ENCODE peak calls at places on chromosomes 11 and 22, in six cellular contexts. D, S, B, J, I and F are unnamed samples.

GRCh38 chr11:104968856-104969776 is 742 bp upstream of the CASP4 start:
- DNase-seq in D (no peak), S (peak; percentile 67), B (peak; percentile 64), J (no peak), I (no peak), F (peak; percentile 18)

GRCh38 chr11:114279778-114280532 is 16.2 kb upstream of the NNMT start:
- DNase-seq in D (no peak), S (peak; percentile 83), B (no peak), J (no peak), I (no peak), F (peak; percentile 75)

GRCh38 chr22:39083212-39084165 is 6.4 kb downstream of the APOBEC3G start:
- DNase-seq in D (no peak), S (no peak), B (no peak), J (no peak), I (no peak), F (no peak)

GRCh38 chr11:35166369-35167360 is 27.7 kb downstream of the CD44 start:
- DNase-seq in D (peak; percentile 98), S (peak; percentile 98), B (no peak), J (peak; percentile 9), I (no peak), F (peak; percentile 98)

GRCh38 chr22:38792833-38793232 is 1.1 kb downstream of the DNAL4 start:
- DNase-seq in D (peak; percentile 58), S (peak; percentile 59), B (no peak), J (no peak), I (no peak), F (peak; percentile 53)

GRCh38 chr11:86761978-86762377 is 38.4 kb upstream of the PRSS23 start:
- DNase-seq in D (no peak), S (peak; percentile 77), B (no peak), J (no peak), I (no peak), F (no peak)

GRCh38 chr11:128692750-128693578 is 908 bp upstream of the FLI1 start:
- DNase-seq in D (no peak), S (peak; percentile 87), B (peak; percentile 63), J (peak; percentile 47), I (peak; percentile 63), F (peak; percentile 42)

GRCh38 chr11:93662177-93662575 is 694 bp downstream of the CEP295 start:
- DNase-seq in D (no peak), S (no peak), B (peak; percentile 7), J (peak; percentile 45), I (no peak), F (no peak)

GRCh38 chr22:36738416-36739020 is 35.0 kb upstream of the CACNG2 start:
- DNase-seq in D (no peak), S (no peak), B (no peak), J (no peak), I (no peak), F (no peak)

GRCh38 chr11:11379661-11380060 is 26.6 kb upstream of the CSNK2A3 start:
- DNase-seq in D (no peak), S (no peak), B (no peak), J (no peak), I (no peak), F (no peak)

DNA sequence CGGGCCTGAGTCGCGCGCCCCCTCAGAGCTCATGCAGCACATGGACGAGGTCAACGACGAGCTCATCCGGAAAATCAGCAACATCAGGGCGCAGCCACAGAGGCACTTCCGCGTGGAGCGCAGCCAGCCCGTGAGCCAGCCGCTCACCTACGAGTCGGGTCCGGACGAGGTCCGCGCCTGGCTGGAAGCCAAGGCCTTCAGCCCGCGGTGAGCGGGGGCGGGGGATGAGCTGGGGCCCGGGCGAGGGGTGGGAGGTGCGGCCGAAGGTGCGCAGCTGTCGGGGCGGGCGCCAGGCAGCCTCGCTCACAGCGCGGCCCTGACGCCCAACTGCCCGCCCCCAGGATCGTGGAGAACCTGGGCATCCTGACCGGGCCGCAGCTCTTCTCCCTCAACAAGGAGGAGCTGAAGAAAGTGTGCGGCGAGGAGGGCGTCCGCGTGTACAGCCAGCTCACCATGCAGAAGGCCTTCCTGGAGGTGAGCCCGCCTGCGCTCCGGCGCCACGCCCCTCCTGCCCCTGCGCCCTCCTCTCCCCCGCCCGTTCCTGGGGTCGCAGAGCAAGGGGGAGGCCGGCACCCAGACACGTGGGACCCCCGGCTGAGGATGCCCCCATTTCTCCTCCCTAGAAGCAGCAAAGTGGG is 20.4 kb downstream of the EPS8L2 start:
- DNase-seq in D (peak; percentile 85), S (peak; percentile 73), B (peak; percentile 69), J (peak; percentile 87), I (peak; percentile 71), F (no peak)
- H2AFZ ChIP-seq in D (no peak overlapping the region), S (no peak overlapping the region), B (no peak overlapping the region), J (peak overlapping the region; percentile 55), I (no peak overlapping the region), F (no peak overlapping the region)

DNA sequence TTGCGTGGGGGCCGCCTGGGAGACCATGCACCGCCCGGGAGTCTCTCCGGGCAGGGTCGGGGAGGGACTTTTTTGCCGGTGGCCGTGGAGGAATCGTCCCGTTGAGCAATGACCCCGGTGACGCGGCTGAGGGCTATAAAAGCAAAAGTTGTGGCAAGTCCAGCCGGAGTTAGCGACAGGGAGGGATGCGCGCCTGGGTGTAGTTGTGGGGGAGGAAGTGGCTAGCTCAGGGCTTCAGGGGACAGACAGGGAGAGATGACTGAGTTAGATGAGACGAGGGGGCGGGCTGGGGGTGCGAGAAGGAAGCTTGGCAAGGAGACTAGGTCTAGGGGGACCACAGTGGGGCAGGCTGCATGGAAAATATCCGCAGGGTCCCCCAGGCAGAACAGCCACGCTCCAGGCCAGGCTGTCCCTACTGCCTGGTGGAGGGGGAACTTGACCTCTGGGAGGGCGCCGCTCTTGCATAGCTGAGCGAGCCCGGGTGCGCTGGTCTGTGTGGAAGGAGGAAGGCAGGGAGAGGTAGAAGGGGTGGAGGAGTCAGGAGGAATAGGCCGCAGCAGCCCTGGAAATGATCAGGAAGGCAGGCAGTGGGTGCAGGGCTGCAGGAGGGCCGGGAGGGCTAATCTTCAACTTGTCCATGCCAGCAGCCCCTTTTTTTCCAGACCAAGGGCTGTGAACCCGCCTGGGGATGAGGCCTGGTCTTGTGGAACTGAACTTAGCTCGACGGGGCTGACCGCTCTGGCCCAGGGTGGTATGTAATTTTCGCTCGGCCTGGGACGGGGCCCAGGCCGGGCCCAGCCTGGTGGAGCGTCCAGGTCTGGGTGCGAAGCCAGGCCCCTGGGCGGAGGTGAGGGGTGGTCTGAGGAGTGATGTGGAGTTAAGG is at the start of gene NEAT1:
- DNase-seq in D (peak; percentile 70), S (peak; percentile 88), B (peak; percentile 90), J (peak; percentile 88), I (peak; percentile 85), F (peak; percentile 93)
- H3F3A ChIP-seq in D (peaks cover 80% of the 10 kb centered on the region), S (peaks cover 74% of the 10 kb centered on the region), B (peaks cover 35% of the 10 kb centered on the region), J (peaks cover 94% of the 10 kb centered on the region), I (peaks cover 77% of the 10 kb centered on the region), F (peaks cover 53% of the 10 kb centered on the region)

GRCh38 chr11:76444384-76445121 is at the start of gene EMSY:
- DNase-seq in D (peak; percentile 97), S (peak; percentile 100), B (peak; percentile 99), J (peak; percentile 96), I (peak; percentile 88), F (peak; percentile 99)

GRCh38 chr11:76443254-76443935 is 1.4 kb upstream of the EMSY start:
- DNase-seq in D (no peak), S (peak; percentile 63), B (no peak), J (no peak), I (no peak), F (peak; percentile 29)

GRCh38 chr11:76445122-76446084 is 585 bp downstream of the EMSY start:
- DNase-seq in D (peak; percentile 77), S (peak; percentile 95), B (peak; percentile 94), J (peak; percentile 54), I (peak; percentile 71), F (peak; percentile 91)

GRCh38 chr11:76448506-76448905 is 3.7 kb downstream of the EMSY start:
- DNase-seq in D (no peak), S (no peak), B (peak; percentile 73), J (no peak), I (no peak), F (no peak)

DNA sequence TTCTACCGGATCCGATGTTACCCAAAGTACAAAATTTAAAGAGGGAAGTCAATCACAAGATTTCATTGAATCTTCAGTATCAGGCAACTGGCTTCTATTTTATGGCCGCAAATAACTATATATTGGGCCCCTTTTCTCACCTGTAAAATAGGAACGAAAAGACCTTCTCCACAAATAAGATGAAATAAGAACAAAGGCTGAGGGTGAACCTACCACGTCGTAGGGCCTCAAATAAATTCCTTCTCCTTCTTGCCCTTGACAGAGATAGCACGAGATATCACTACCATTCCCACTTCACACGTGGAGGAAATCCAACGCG is 794 bp upstream of the EMSY start:
- DNase-seq in D (no peak), S (no peak), B (no peak), J (no peak), I (no peak), F (no peak)
- H2AFZ ChIP-seq in D (peak overlapping the region; percentile 88), S (peak overlapping the region; percentile 85), B (no peak overlapping the region), J (peak overlapping the region; percentile 86), I (peak overlapping the region; percentile 81), F (peak overlapping the region; percentile 90)

GRCh38 chr22:22896601-22897000 is 9.0 kb downstream of the IGLL5 start:
- DNase-seq in D (no peak), S (no peak), B (no peak), J (no peak), I (no peak), F (no peak)

GRCh38 chr22:22894740-22895731 is 7.4 kb downstream of the IGLL5 start:
- DNase-seq in D (no peak), S (no peak), B (no peak), J (peak; percentile 76), I (no peak), F (no peak)

GRCh38 chr22:22897036-22897435 is 9.4 kb downstream of the IGLL5 start:
- DNase-seq in D (no peak), S (no peak), B (no peak), J (peak; percentile 56), I (no peak), F (no peak)

GRCh38 chr22:22893891-22894739 is 6.5 kb downstream of the IGLL5 start:
- DNase-seq in D (no peak), S (no peak), B (peak; percentile 10), J (peak; percentile 30), I (no peak), F (no peak)

GRCh38 chr22:22895776-22896445 is 8.3 kb downstream of the IGLL5 start:
- DNase-seq in D (no peak), S (no peak), B (no peak), J (peak; percentile 89), I (no peak), F (no peak)
- H3F3A ChIP-seq in D (no peaks in the 10 kb centered on the region), S (no peaks in the 10 kb centered on the region), B (no peaks in the 10 kb centered on the region), J (peaks cover 74% of the 10 kb centered on the region), I (no peaks in the 10 kb centered on the region), F (no peaks in the 10 kb centered on the region)